ENCODE peak calls at places on chromosomes 2 and 18, in ten cellular contexts. One of them, this sample, is unnamed.

GRCh38 chr2:643334-643733 is 33.9 kb downstream of the TMEM18 start:
- DNase-seq in tibial nerve: no peak
- DNase-seq in heart left ventricle: no peak
- DNase-seq in HCT116: no peak
- DNase-seq in Peyer's patch: no peak
- DNase-seq in lower leg skin: peak; percentile 56
- DNase-seq in right lobe of liver: no peak
- DNase-seq in stomach: peak; percentile 8
- DNase-seq in sigmoid colon: peak; percentile 48
- DNase-seq in A549: no peak
- DNase-seq in this sample: peak; percentile 89

GRCh38 chr2:187390891-187391290 is 57.2 kb downstream of the CALCRL start:
- DNase-seq in tibial nerve: no peak
- DNase-seq in heart left ventricle: no peak
- DNase-seq in HCT116: peak; percentile 15
- DNase-seq in Peyer's patch: no peak
- DNase-seq in lower leg skin: no peak
- DNase-seq in right lobe of liver: no peak
- DNase-seq in stomach: no peak
- DNase-seq in sigmoid colon: no peak
- DNase-seq in A549: peak; percentile 80
- DNase-seq in this sample: no peak

GRCh38 chr2:198280145-198280544 is 475.8 kb downstream of the PLCL1 start:
- DNase-seq in tibial nerve: no peak
- DNase-seq in heart left ventricle: no peak
- DNase-seq in HCT116: no peak
- DNase-seq in Peyer's patch: no peak
- DNase-seq in lower leg skin: no peak
- DNase-seq in right lobe of liver: no peak
- DNase-seq in stomach: no peak
- DNase-seq in sigmoid colon: no peak
- DNase-seq in A549: no peak
- DNase-seq in this sample: peak; percentile 81

GRCh38 chr2:109098251-109098920 is 30.6 kb upstream of the SH3RF3 start:
- DNase-seq in tibial nerve: no peak
- DNase-seq in heart left ventricle: no peak
- DNase-seq in HCT116: no peak
- DNase-seq in Peyer's patch: no peak
- DNase-seq in lower leg skin: no peak
- DNase-seq in right lobe of liver: no peak
- DNase-seq in stomach: no peak
- DNase-seq in sigmoid colon: no peak
- DNase-seq in A549: no peak
- DNase-seq in this sample: no peak

GRCh38 chr2:225452677-225453076 is 53.2 kb downstream of the NYAP2 start:
- DNase-seq in tibial nerve: no peak
- DNase-seq in heart left ventricle: no peak
- DNase-seq in HCT116: no peak
- DNase-seq in Peyer's patch: no peak
- DNase-seq in lower leg skin: no peak
- DNase-seq in right lobe of liver: no peak
- DNase-seq in stomach: no peak
- DNase-seq in sigmoid colon: no peak
- DNase-seq in A549: no peak
- DNase-seq in this sample: no peak

GRCh38 chr2:168118733-168119518 is 128.5 kb downstream of the STK39 start:
- DNase-seq in tibial nerve: no peak
- DNase-seq in heart left ventricle: no peak
- DNase-seq in HCT116: peak; percentile 21
- DNase-seq in Peyer's patch: no peak
- DNase-seq in lower leg skin: no peak
- DNase-seq in right lobe of liver: no peak
- DNase-seq in stomach: no peak
- DNase-seq in sigmoid colon: no peak
- DNase-seq in A549: peak; percentile 64
- DNase-seq in this sample: no peak

GRCh38 chr2:200345917-200346316 is 39.4 kb downstream of the SPATS2L start:
- DNase-seq in tibial nerve: no peak
- DNase-seq in heart left ventricle: no peak
- DNase-seq in HCT116: no peak
- DNase-seq in Peyer's patch: no peak
- DNase-seq in lower leg skin: no peak
- DNase-seq in right lobe of liver: no peak
- DNase-seq in stomach: no peak
- DNase-seq in sigmoid colon: no peak
- DNase-seq in A549: no peak
- DNase-seq in this sample: no peak

GRCh38 chr2:122929347-122929746 is 1095.7 kb upstream of the CNTNAP5 start:
- DNase-seq in tibial nerve: no peak
- DNase-seq in heart left ventricle: no peak
- DNase-seq in HCT116: no peak
- DNase-seq in Peyer's patch: no peak
- DNase-seq in lower leg skin: no peak
- DNase-seq in right lobe of liver: no peak
- DNase-seq in stomach: no peak
- DNase-seq in sigmoid colon: no peak
- DNase-seq in A549: no peak
- DNase-seq in this sample: no peak

GRCh38 chr2:55048925-55049793 is 1.1 kb downstream of the RTN4 start:
- DNase-seq in tibial nerve: peak; percentile 91
- DNase-seq in heart left ventricle: peak; percentile 91
- DNase-seq in HCT116: peak; percentile 32
- DNase-seq in Peyer's patch: peak; percentile 80
- DNase-seq in lower leg skin: peak; percentile 98
- DNase-seq in right lobe of liver: peak; percentile 86
- DNase-seq in stomach: peak; percentile 86
- DNase-seq in sigmoid colon: peak; percentile 96
- DNase-seq in A549: peak; percentile 84
- DNase-seq in this sample: peak; percentile 97
- TF ChIP-seq POLR2A in tibial nerve: peak; percentile 71
- TF ChIP-seq POLR2A in heart left ventricle: peak; percentile 18
- TF ChIP-seq POLR2A in HCT116: no peak
- TF ChIP-seq POLR2A in Peyer's patch: peak; percentile 46
- TF ChIP-seq POLR2A in lower leg skin: peak; percentile 3
- TF ChIP-seq POLR2A in right lobe of liver: peak; percentile 10
- TF ChIP-seq POLR2A in stomach: no peak
- TF ChIP-seq POLR2A in sigmoid colon: peak; percentile 47
- TF ChIP-seq POLR2A in A549: peak; percentile 35
- TF ChIP-seq POLR2A in this sample: no peak

DNA sequence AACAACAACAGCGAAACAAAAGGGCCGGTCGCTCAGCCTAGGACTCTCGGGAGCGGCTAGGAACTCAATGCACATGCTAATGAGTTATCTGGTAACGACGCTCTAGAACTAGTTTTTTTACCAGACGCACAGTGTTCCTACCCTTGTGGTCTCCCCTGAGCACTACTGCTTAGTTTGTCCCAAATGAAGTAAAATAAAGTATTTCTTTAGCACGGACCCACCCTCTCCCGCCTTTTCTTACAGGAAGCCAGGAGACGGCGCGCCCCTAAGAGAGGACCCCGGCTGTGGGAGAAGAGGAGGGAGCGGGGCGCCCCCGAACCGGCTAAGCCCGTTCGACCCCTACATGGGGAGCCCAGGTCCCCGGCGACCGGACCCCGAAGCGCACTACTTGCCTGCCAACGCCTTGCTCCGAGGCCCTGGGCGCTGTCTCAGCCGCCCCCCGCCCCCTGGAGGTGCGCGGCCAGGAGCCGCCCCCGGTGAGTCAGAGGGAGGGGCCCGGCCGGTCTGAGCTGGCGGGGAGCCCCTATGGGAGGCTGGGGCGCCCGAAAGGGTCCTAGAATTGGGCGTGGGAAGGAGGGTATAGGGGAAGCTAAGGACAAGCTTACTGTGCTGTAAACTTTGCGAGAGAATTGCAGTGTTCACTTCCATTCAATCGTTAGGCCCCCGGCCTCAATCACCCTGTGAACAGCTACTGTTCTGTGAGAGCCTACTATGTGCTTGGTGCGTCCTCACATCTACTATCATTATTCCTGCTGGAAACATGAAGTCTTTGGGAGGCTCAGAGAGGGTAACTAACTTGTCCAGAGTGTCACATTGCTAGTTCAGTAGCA is 3.6 kb upstream of the CAPG start:
- DNase-seq in tibial nerve: no peak
- DNase-seq in heart left ventricle: no peak
- DNase-seq in HCT116: no peak
- DNase-seq in Peyer's patch: peak; percentile 45
- DNase-seq in lower leg skin: peak; percentile 93
- DNase-seq in right lobe of liver: peak; percentile 55
- DNase-seq in stomach: peak; percentile 62
- DNase-seq in sigmoid colon: no peak
- DNase-seq in A549: no peak
- DNase-seq in this sample: no peak
- TF ChIP-seq POLR2A in tibial nerve: peak; percentile 32
- TF ChIP-seq POLR2A in heart left ventricle: no peak
- TF ChIP-seq POLR2A in HCT116: peak; percentile 46
- TF ChIP-seq POLR2A in Peyer's patch: peak; percentile 27
- TF ChIP-seq POLR2A in lower leg skin: no peak
- TF ChIP-seq POLR2A in right lobe of liver: no peak
- TF ChIP-seq POLR2A in stomach: no peak
- TF ChIP-seq POLR2A in sigmoid colon: peak; percentile 26
- TF ChIP-seq POLR2A in A549: no peak
- TF ChIP-seq POLR2A in this sample: no peak

GRCh38 chr2:219253753-219254589 is at the start of gene TUBA4A:
- DNase-seq in tibial nerve: peak; percentile 69
- DNase-seq in heart left ventricle: peak; percentile 90
- DNase-seq in HCT116: peak; percentile 49
- DNase-seq in Peyer's patch: peak; percentile 96
- DNase-seq in lower leg skin: peak; percentile 96
- DNase-seq in right lobe of liver: peak; percentile 93
- DNase-seq in stomach: peak; percentile 94
- DNase-seq in sigmoid colon: peak; percentile 94
- DNase-seq in A549: peak; percentile 81
- DNase-seq in this sample: peak; percentile 93
- TF ChIP-seq POLR2A in tibial nerve: peak; percentile 91
- TF ChIP-seq POLR2A in heart left ventricle: peak; percentile 99
- TF ChIP-seq POLR2A in HCT116: peak; percentile 96
- TF ChIP-seq POLR2A in Peyer's patch: peak; percentile 100
- TF ChIP-seq POLR2A in lower leg skin: peak; percentile 80
- TF ChIP-seq POLR2A in right lobe of liver: peak; percentile 99
- TF ChIP-seq POLR2A in stomach: no peak
- TF ChIP-seq POLR2A in sigmoid colon: peak; percentile 96
- TF ChIP-seq POLR2A in A549: peak; percentile 99
- TF ChIP-seq POLR2A in this sample: peak; percentile 96

DNA sequence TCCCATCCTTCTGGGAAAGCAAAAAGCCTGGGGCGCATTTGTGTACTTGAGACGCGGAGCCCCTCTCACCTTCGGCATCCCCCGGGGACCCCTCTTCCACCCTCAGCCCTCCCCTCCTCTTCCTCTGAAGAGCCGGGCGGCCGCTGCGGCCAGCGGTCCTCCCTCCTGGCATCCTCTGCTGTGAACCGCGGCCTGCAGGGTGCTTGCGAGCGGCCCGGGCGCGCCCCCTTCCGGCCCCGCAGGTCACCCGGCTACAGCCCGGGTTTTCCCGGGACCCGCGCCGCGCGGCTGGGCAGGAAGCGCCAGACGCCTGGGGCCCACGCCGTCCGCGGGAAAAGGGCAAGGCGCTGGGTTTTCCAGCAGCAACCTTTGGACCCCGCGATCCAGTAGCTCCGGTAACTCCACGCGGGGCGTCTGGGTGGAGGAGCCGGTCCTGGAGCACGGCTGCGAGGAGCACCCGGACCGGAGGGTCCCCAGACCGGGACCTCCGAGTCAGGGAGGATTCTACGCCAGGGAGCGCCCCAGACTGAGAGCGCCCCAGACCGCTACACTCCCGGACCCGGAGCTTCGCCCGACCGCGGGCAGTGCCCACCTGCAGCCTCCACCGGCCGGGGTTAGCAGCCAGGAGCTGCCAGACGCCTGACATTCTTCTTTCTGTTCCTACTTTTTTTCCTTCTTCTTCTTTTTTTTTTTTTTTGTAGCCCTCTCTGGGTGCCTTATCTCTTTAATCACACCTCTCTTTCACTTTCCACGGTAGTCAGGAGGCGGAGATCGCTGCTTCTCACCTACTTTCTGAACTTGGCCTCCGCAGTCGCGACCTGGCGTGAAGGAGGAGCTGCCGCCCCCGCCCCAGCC is at the start of gene IL18R1:
- DNase-seq in tibial nerve: peak; percentile 48
- DNase-seq in heart left ventricle: peak; percentile 87
- DNase-seq in HCT116: peak; percentile 32
- DNase-seq in Peyer's patch: peak; percentile 71
- DNase-seq in lower leg skin: peak; percentile 94
- DNase-seq in right lobe of liver: peak; percentile 91
- DNase-seq in stomach: peak; percentile 85
- DNase-seq in sigmoid colon: peak; percentile 84
- DNase-seq in A549: peak; percentile 73
- DNase-seq in this sample: no peak
- TF ChIP-seq POLR2A in tibial nerve: peak; percentile 15
- TF ChIP-seq POLR2A in heart left ventricle: peak; percentile 37
- TF ChIP-seq POLR2A in HCT116: no peak
- TF ChIP-seq POLR2A in Peyer's patch: no peak
- TF ChIP-seq POLR2A in lower leg skin: no peak
- TF ChIP-seq POLR2A in right lobe of liver: peak; percentile 71
- TF ChIP-seq POLR2A in stomach: no peak
- TF ChIP-seq POLR2A in sigmoid colon: no peak
- TF ChIP-seq POLR2A in A549: no peak
- TF ChIP-seq POLR2A in this sample: no peak

DNA sequence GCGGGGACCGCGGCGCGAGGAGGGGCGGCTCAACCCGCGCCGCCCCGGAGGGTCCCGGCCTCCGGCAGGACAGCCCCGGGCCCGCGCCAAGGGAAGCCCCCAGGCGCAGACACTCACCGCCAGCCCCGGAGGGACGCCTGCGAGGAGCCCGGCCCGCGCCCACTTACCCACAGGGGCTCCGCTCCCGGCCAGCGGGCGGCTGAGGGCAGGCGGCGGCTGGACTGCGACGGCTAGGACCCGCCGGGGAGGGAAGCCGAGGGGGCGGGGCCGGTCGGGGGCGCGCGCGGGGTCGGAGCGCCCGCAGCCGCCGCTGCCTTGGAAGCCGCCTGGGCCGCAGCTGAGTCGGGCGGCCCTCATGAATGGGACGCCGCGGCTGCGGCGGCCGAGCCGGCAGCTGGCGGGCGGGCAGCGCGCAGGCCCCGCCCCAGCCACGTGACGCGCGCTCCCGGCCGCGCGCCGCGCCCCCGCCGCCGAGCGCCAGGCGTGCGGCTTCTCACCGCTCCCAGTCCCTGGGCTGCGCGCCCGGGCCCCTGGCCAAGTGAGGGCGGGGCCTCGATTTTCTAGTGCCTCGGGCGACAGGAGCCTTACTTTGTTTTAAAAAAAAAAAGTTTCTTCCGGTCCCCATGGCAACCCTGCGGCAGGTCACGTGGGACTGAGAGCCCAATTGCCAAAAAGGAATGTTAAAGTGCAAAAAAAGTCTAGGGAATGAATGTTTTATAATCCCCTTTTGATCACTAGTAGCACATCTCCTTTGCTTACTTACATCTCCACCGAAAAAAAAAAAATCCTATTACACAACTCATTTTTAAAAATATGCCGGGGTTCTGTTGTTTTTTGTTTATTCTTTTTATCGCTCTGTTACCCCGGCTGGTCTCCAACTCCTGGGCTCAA is at the start of gene LPIN2:
- DNase-seq in tibial nerve: peak; percentile 99
- DNase-seq in heart left ventricle: peak; percentile 99
- DNase-seq in HCT116: peak; percentile 87
- DNase-seq in Peyer's patch: peak; percentile 96
- DNase-seq in lower leg skin: peak; percentile 100
- DNase-seq in right lobe of liver: peak; percentile 98
- DNase-seq in stomach: peak; percentile 100
- DNase-seq in sigmoid colon: peak; percentile 99
- DNase-seq in A549: peak; percentile 92
- DNase-seq in this sample: peak; percentile 99
- TF ChIP-seq POLR2A in tibial nerve: peak; percentile 71
- TF ChIP-seq POLR2A in heart left ventricle: peak; percentile 63
- TF ChIP-seq POLR2A in HCT116: peak; percentile 38
- TF ChIP-seq POLR2A in Peyer's patch: no peak
- TF ChIP-seq POLR2A in lower leg skin: no peak
- TF ChIP-seq POLR2A in right lobe of liver: peak; percentile 94
- TF ChIP-seq POLR2A in stomach: no peak
- TF ChIP-seq POLR2A in sigmoid colon: no peak
- TF ChIP-seq POLR2A in A549: no peak
- TF ChIP-seq POLR2A in this sample: no peak

This sample was measured in esophagus muscularis mucosa.